ENCODE peak calls at places on chromosomes 12 and 14, in six cellular contexts. T, S, Z, J, V and M are unnamed samples.
A peak's percentile ranks its signal among the peaks of the same experiment; 100 is the strongest.

GRCh38 chr14:55389330-55389729 is 22.3 kb downstream of the ATG14 start:
- DNase-seq in S (peak; percentile 86), T (no peak), J (no peak), Z (no peak), V (peak; percentile 23), M (no peak)

GRCh38 chr12:16325426-16325825 is 22.0 kb upstream of the MGST1 start:
- DNase-seq in V (no peak), S (no peak), J (no peak), Z (no peak), T (no peak), M (no peak)

GRCh38 chr12:104605685-104606084 is 148.9 kb downstream of the CHST11 start:
- DNase-seq in T (peak; percentile 83), V (no peak), J (no peak), S (peak; percentile 74), Z (peak; percentile 59), M (no peak)

GRCh38 chr14:62800577-62800976 is 244.7 kb downstream of the KCNH5 start:
- DNase-seq in V (no peak), Z (no peak), S (no peak), T (no peak), J (no peak), M (no peak)

GRCh38 chr12:60172696-60173095 is 576.9 kb downstream of the SLC16A7 start:
- DNase-seq in S (no peak), T (no peak), V (no peak), J (no peak), Z (no peak), M (no peak)

GRCh38 chr12:77357654-77358053 is 292.3 kb upstream of the E2F7 start:
- DNase-seq in T (no peak), S (no peak), V (no peak), J (no peak), Z (no peak), M (no peak)

GRCh38 chr12:49805409-49805808 is 22.8 kb downstream of the NCKAP5L start:
- DNase-seq in T (no peak), Z (no peak), J (peak; percentile 18), V (no peak), S (no peak), M (no peak)

GRCh38 chr14:23573384-23573783 is 5.2 kb downstream of the JPH4 start:
- DNase-seq in V (no peak), T (no peak), S (no peak), Z (no peak), J (peak; percentile 53), M (no peak)

GRCh38 chr12:25089738-25090137 is 105.2 kb downstream of the DNAI7 start:
- DNase-seq in T (no peak), J (no peak), S (no peak), V (no peak), Z (no peak), M (no peak)

GRCh38 chr14:32648434-32648833 is 290.2 kb upstream of the NPAS3 start:
- DNase-seq in J (no peak), T (no peak), V (no peak), Z (no peak), S (peak; percentile 90), M (no peak)

GRCh38 chr14:58243790-58244555 is 670 bp upstream of the PSMA3 start:
- DNase-seq in T (no peak), Z (no peak), S (peak; percentile 31), V (no peak), J (no peak), M (no peak)

GRCh38 chr12:48013287-48013686 is 9.0 kb upstream of the COL2A1 start:
- DNase-seq in Z (no peak), T (no peak), S (no peak), J (no peak), V (no peak), M (no peak)

GRCh38 chr12:106080111-106080732 is 58.5 kb downstream of the NUAK1 start:
- DNase-seq in J (no peak), Z (no peak), V (peak; percentile 86), S (peak; percentile 43), T (no peak), M (peak; percentile 62)

GRCh38 chr12:93135286-93136239 is 206.5 kb upstream of the EEA1 start:
- DNase-seq in T (no peak), V (peak; percentile 35), S (peak; percentile 57), Z (no peak), J (no peak), M (no peak)

GRCh38 chr12:121871501-121871900 is 12.8 kb upstream of the HPD start:
- DNase-seq in V (no peak), S (no peak), T (no peak), Z (no peak), J (no peak), M (no peak)

GRCh38 chr12:4386756-4387155 is 7.2 kb upstream of the FGF23 start:
- DNase-seq in J (no peak), T (no peak), S (no peak), Z (no peak), V (no peak), M (no peak)

GRCh38 chr12:69056743-69057515 is 124.0 kb upstream of the CPM start:
- DNase-seq in S (peak; percentile 82), J (no peak), Z (no peak), V (peak; percentile 47), T (no peak), M (no peak)

GRCh38 chr14:100533647-100534485 is 53.4 kb downstream of the BEGAIN start:
- DNase-seq in S (no peak), J (peak; percentile 94), V (no peak), Z (peak; percentile 16), T (peak; percentile 46), M (no peak)

GRCh38 chr14:79011091-79011919 is 841.1 kb downstream of the NRXN3 start:
- DNase-seq in Z (no peak), S (peak; percentile 78), T (no peak), J (no peak), V (peak; percentile 28), M (no peak)

GRCh38 chr12:26112232-26112631 is 12.6 kb downstream of the BHLHE41 start:
- DNase-seq in J (no peak), V (no peak), S (no peak), Z (no peak), T (no peak), M (no peak)

GRCh38 chr12:26114720-26115406 is 10.0 kb downstream of the BHLHE41 start:
- DNase-seq in S (no peak), J (no peak), Z (no peak), T (no peak), V (no peak), M (no peak)

GRCh38 chr12:26112703-26113147 is 12.1 kb downstream of the BHLHE41 start:
- DNase-seq in Z (no peak), T (no peak), V (no peak), S (peak; percentile 45), J (no peak), M (no peak)

GRCh38 chr12:26113194-26113654 is 11.6 kb downstream of the BHLHE41 start:
- DNase-seq in J (no peak), Z (no peak), V (no peak), S (no peak), T (no peak), M (no peak)

DNA sequence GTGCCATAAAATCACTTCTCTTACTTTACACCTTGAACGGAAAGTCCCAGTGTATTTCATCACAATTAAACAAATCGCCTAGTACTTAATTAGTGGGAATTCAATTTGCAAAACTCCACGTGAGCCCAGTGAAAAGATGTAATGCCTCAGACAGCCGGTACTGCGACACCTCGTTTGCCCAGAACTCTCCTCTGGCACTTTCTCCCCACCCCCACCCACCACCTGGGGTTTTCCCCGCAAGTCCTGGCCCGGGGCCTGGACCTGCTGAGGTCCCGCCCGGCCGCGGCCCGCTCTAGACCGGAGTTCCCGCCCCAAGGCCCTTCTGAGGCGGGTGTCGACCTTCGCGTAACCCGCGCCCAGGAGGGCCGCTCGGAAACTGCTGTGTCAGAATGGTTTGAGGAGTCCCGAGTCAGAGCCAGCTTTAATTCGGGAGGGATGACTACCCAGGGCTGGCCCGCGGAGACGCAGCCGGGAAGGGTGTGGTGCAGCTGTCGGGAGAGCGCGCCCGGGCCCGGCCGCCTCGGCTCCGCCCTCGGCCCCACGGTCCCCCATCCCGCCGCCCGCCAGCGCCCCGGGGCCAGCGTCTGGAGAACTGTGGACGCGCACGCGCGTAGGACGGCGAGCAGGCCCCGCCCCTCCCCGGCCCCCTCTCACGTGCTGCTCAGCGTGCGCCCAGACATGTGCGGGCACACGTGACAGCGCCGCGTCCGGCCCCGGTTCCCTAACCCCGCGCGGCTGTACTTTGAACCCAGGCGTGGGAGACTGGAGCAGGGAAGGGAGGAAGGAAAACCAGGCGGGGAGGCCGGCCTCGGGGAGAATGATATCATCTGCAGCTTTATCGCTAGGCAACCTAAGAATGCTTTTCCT is 10.8 kb downstream of the BHLHE41 start:
- DNase-seq in V (no peak), Z (peak; percentile 95), J (no peak), S (peak; percentile 86), T (peak; percentile 88), M (peak; percentile 86)
- TF ChIP-seq CTCF in V (peak; percentile 45), Z (peak; percentile 45), J (peak; percentile 71), S (no peak), T (peak; percentile 22), M (peak; percentile 27)

GRCh38 chr14:20191396-20191795 is 700 bp downstream of the OR11G2 start:
- DNase-seq in S (no peak), Z (no peak), T (no peak), V (no peak), J (no peak), M (no peak)

GRCh38 chr14:20197459-20197858 is 6.8 kb downstream of the OR11G2 start:
- DNase-seq in Z (no peak), V (no peak), T (no peak), J (no peak), S (no peak), M (no peak)

GRCh38 chr14:20198991-20199390 is 8.3 kb downstream of the OR11G2 start:
- DNase-seq in J (no peak), V (no peak), T (no peak), Z (no peak), S (no peak), M (no peak)

GRCh38 chr14:20194101-20194500 is 3.4 kb downstream of the OR11G2 start:
- DNase-seq in Z (no peak), S (no peak), T (no peak), V (no peak), J (no peak), M (no peak)

GRCh38 chr14:20195911-20196310 is 5.2 kb downstream of the OR11G2 start:
- DNase-seq in S (no peak), V (no peak), Z (no peak), T (no peak), J (no peak), M (no peak)
- TF ChIP-seq CTCF in S (no peak), V (no peak), Z (no peak), T (no peak), J (peak; percentile 14), M (no peak)

DNA sequence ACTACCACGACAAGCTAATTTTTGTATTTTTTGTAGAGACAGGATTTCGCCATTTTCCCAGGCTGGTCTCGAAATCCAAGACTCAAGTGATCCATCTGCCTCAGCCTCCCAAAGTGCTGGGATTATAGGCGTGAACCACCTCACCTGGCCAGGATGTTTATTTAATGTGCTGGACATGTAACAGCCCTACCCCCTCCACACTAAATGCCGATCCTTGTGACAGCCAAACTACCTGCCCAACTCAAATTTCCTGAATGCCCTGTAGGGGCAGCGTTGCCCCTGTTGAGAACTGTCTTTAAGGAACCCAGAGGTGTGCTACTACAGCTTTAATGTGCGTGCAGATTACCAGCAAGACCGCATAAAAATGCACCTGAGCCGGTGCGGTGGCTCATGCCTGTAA is 48.1 kb downstream of the KCNK13 start:
- DNase-seq in T (no peak), S (no peak), V (no peak), J (no peak), Z (no peak), M (no peak)
- TF ChIP-seq CTCF in T (peak; percentile 34), S (peak; percentile 19), V (peak; percentile 36), J (peak; percentile 45), Z (peak; percentile 21), M (peak; percentile 57)

GRCh38 chr14:77653473-77653872 is 37.0 kb upstream of the SPTLC2 start:
- DNase-seq in Z (no peak), S (no peak), J (no peak), T (no peak), V (no peak), M (no peak)
- TF ChIP-seq CTCF in Z (no peak), S (peak; percentile 4), J (no peak), T (peak; percentile 64), V (peak; percentile 28), M (peak; percentile 3)